ENCODE peak calls at places on chromosomes 13 and 19, in seven cellular contexts. E, O, Z, A, W, N and Y are unnamed samples.

GRCh38 chr13:50829896-50830295 is 13.6 kb downstream of the DLEU7 start:
- DNase-seq in A (no peak), N (peak), Z (peak), E (no peak), O (no peak), W (no peak), Y (no peak)

GRCh38 chr19:51398096-51398704 is 7.8 kb upstream of the C19orf84 start:
- DNase-seq in Z (no peak), N (peak), W (peak), E (peak), A (peak), O (no peak), Y (no peak)

GRCh38 chr19:15563325-15563794 is 51.7 kb upstream of the CYP4F8 start:
- DNase-seq in Z (no peak), E (no peak), W (no peak), O (peak), N (no peak), A (no peak), Y (no peak)

GRCh38 chr19:4911314-4911713 is 2.0 kb downstream of the UHRF1 start:
- DNase-seq in A (no peak), Z (no peak), N (peak), O (no peak), W (no peak), E (no peak), Y (no peak)

GRCh38 chr19:1406496-1406817 is 929 bp upstream of the DAZAP1 start:
- DNase-seq in Z (no peak), E (no peak), N (no peak), O (peak), A (no peak), W (no peak), Y (no peak)

GRCh38 chr13:33183431-33184130 is 102.0 kb downstream of the STARD13 start:
- DNase-seq in N (no peak), Z (peak), W (no peak), E (no peak), A (no peak), O (no peak), Y (no peak)

GRCh38 chr19:4581381-4582111 is 22.1 kb upstream of the SEMA6B start:
- DNase-seq in O (no peak), Z (no peak), N (no peak), W (no peak), A (no peak), E (peak), Y (peak)

GRCh38 chr13:83117046-83117445 is 765.2 kb downstream of the SLITRK1 start:
- DNase-seq in W (no peak), N (no peak), Z (no peak), A (no peak), O (no peak), E (no peak), Y (no peak)

GRCh38 chr13:79382545-79383275 is 23.3 kb downstream of the RBM26 start:
- DNase-seq in A (peak), N (no peak), W (no peak), O (no peak), Z (no peak), E (no peak), Y (no peak)

DNA sequence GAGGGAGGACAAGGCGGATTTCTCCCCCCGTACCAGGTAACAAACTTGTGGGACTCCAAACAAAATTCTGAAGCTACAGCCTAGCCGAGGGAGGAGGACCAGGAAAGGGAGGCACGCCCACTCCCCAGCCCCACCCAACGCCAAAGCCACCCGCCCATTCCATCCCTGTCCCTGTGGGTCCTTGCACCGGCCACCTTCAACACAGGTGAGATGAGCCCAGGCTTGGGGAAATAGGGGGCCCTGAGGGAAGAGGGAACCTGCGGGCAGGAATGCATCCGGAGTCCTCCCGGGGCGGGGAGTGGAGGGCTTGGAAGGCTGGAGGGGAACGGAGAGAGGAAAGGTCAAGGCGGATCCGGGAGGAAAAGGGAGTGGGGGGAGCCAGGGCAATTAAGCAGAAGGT is at the start of gene BEST2:
- DNase-seq in A (no peak), N (no peak), E (no peak), O (no peak), W (no peak), Z (no peak), Y (no peak)
- TF ChIP-seq CTCF in A (no peak), N (no peak), E (no peak), O (no peak), W (no peak), Z (no peak), Y (no peak)

DNA sequence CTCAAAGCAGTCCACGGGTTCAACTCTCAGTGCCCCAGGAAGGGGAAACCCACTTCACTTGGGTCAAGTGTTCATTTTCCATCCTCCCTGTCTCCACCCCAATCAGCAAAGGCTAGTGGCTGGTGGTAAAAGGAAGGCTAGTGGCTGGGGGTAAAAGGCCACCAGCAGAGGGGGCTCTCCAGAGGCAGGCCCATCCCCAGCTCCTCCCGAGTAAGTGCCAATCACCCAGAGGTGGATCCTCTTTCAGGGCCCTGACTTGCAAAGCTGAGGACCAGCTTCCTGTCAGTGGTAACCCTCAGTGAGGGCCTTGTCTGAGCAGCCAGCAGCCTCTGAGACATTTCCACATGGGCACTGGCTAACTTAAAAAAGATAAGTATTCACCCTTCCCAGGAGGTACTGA is 22.0 kb upstream of the TPT1 start:
- DNase-seq in W (no peak), E (no peak), Z (no peak), O (no peak), N (no peak), A (peak), Y (no peak)
- TF ChIP-seq CTCF in W (no peak), E (no peak), Z (no peak), O (no peak), N (no peak), A (peak), Y (no peak)

GRCh38 chr13:49497272-49497671 is 1.5 kb downstream of the PHF11 start:
- DNase-seq in Z (no peak), O (no peak), W (no peak), N (no peak), A (no peak), E (no peak), Y (no peak)

GRCh38 chr13:49499889-49500660 is 4.3 kb downstream of the PHF11 start:
- DNase-seq in A (no peak), N (peak), E (no peak), Z (peak), W (no peak), O (no peak), Y (no peak)

GRCh38 chr13:49494645-49495044 is 1.1 kb upstream of the PHF11 start:
- DNase-seq in A (no peak), O (no peak), Z (no peak), N (no peak), E (no peak), W (no peak), Y (no peak)

GRCh38 chr13:49498211-49498610 is 2.5 kb downstream of the PHF11 start:
- DNase-seq in W (no peak), N (no peak), E (no peak), O (no peak), A (no peak), Z (no peak), Y (no peak)

DNA sequence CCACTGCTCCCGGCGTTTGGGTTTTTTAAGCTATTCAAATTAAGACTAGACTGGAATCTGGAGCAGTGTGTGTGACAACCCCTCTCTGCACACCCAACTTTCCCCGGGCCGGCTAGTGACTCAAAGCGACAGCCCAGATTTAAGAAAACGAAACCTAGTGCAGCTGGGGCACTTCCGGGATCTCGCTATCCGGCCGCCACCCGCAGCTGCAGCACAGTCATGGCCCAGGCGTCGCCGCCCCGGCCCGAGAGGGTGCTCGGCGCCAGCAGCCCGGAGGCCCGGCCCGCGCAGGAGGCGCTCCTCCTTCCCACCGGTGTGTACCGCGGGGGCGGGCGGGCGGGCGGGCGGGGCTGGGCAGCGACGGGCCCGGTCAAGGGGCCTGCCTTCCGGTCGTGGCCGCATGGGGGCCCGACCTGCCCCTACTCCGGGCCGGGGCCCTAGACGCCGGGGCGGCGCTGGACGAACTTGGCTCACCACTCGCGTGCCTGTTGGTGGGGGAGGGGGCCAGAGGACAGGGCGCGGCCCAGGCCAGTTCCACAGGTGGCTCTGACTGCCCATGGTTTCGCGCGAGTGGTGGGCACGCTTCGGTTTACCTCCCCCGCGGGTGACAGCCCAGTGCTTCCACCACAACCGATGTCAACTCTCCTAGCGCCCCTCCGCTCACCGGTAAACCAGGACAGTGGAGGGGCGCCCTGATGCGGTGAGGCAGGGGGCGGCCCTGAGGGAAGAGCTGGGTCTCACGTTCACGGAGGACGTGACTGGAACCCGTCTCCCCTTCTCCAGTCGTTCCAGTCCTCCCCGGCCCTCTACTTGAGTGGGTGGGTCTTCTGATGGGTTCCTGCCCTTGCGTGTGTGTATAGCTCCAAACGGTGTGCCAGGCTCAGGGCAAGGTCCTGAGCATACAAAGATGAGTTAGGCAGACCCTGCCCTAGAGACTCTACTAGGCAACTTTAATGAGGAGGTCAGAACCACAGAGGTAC is at the start of gene PHF11:
- DNase-seq in W (peak), N (peak), A (peak), E (peak), Z (no peak), O (peak), Y (peak)
- TF ChIP-seq CTCF in W (no peak), N (no peak), A (peak), E (no peak), Z (peak), O (no peak), Y (no peak)

GRCh38 chr19:49468746-49469447 is 5.1 kb upstream of the FLT3LG start:
- DNase-seq in Z (no peak), O (peak), N (peak), W (peak), E (peak), A (peak), Y (peak)

GRCh38 chr19:49465371-49465770 is 8.6 kb upstream of the FLT3LG start:
- DNase-seq in W (no peak), O (no peak), A (no peak), E (no peak), N (no peak), Z (no peak), Y (no peak)

GRCh38 chr19:49470615-49470978 is 3.4 kb upstream of the FLT3LG start:
- DNase-seq in E (no peak), A (no peak), Z (no peak), O (no peak), W (no peak), N (no peak), Y (no peak)

GRCh38 chr19:49469828-49470614 is 4.0 kb upstream of the FLT3LG start:
- DNase-seq in E (no peak), W (no peak), O (no peak), Z (no peak), N (no peak), A (peak), Y (peak)

GRCh38 chr19:49468199-49468598 is 5.8 kb upstream of the FLT3LG start:
- DNase-seq in W (no peak), N (no peak), Z (no peak), O (no peak), E (no peak), A (no peak), Y (no peak)
- TF ChIP-seq CTCF in W (no peak), N (no peak), Z (no peak), O (no peak), E (no peak), A (no peak), Y (no peak)

GRCh38 chr13:109737046-109737573 is 49.3 kb downstream of the IRS2 start:
- DNase-seq in W (no peak), E (peak), N (no peak), O (no peak), Z (no peak), A (no peak), Y (no peak)
- TF ChIP-seq CTCF in W (no peak), E (no peak), N (no peak), O (no peak), Z (no peak), A (no peak), Y (no peak)

GRCh38 chr19:23346696-23347095 is 48.6 kb downstream of the ZNF91 start:
- DNase-seq in Z (no peak), W (no peak), N (no peak), O (no peak), A (no peak), E (no peak), Y (no peak)

GRCh38 chr19:23345838-23346237 is 49.4 kb downstream of the ZNF91 start:
- DNase-seq in N (no peak), A (no peak), E (no peak), Z (no peak), O (no peak), W (no peak), Y (no peak)

GRCh38 chr19:23343434-23344010 is 51.7 kb downstream of the ZNF91 start:
- DNase-seq in W (peak), E (no peak), N (no peak), O (no peak), A (no peak), Z (no peak), Y (no peak)
- TF ChIP-seq CTCF in W (no peak), E (no peak), N (no peak), O (no peak), A (no peak), Z (no peak), Y (no peak)

DNA sequence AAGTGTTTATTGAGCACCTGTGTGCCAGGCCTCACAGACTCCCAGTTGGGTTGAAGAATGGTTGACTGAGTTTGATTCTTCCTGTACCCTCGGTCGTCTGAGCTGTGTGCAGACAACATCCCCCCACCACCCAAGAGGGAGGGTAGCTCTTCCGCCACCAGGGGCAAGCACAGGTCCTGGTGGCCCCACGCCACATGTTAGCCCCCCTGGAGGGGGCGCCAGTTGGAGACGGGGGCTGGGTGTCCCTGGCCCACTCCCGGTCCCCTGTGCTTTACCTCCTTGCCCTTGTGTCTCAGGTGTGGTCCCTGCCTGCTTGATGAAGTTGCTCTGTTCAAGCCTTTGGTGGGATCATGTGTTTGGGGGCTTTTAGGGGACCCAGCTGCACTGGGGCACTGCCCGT is 27.2 kb downstream of the COLGALT1 start:
- DNase-seq in E (no peak), A (no peak), Z (no peak), N (no peak), W (no peak), O (no peak), Y (no peak)
- TF ChIP-seq CTCF in E (no peak), A (no peak), Z (no peak), N (no peak), W (no peak), O (no peak), Y (no peak)

GRCh38 chr19:343451-343931 is 1.1 kb downstream of the MIER2 start:
- DNase-seq in A (no peak), Z (no peak), E (no peak), W (no peak), N (no peak), O (no peak), Y (no peak)
- TF ChIP-seq CTCF in A (no peak), Z (no peak), E (no peak), W (no peak), N (no peak), O (no peak), Y (no peak)

GRCh38 chr19:6498294-6499036 is 3.6 kb downstream of the TUBB4A start:
- DNase-seq in O (no peak), A (no peak), W (no peak), E (no peak), Z (no peak), N (no peak), Y (peak)

GRCh38 chr19:6503407-6504201 is 1.5 kb upstream of the TUBB4A start:
- DNase-seq in A (no peak), Z (no peak), W (no peak), N (no peak), E (no peak), O (no peak), Y (no peak)

GRCh38 chr19:6500837-6501739 is 1.0 kb downstream of the TUBB4A start:
- DNase-seq in W (no peak), Z (no peak), E (no peak), O (no peak), N (no peak), A (no peak), Y (no peak)

GRCh38 chr19:6499052-6499790 is 2.9 kb downstream of the TUBB4A start:
- DNase-seq in A (no peak), O (no peak), Z (no peak), E (no peak), N (no peak), W (no peak), Y (no peak)

DNA sequence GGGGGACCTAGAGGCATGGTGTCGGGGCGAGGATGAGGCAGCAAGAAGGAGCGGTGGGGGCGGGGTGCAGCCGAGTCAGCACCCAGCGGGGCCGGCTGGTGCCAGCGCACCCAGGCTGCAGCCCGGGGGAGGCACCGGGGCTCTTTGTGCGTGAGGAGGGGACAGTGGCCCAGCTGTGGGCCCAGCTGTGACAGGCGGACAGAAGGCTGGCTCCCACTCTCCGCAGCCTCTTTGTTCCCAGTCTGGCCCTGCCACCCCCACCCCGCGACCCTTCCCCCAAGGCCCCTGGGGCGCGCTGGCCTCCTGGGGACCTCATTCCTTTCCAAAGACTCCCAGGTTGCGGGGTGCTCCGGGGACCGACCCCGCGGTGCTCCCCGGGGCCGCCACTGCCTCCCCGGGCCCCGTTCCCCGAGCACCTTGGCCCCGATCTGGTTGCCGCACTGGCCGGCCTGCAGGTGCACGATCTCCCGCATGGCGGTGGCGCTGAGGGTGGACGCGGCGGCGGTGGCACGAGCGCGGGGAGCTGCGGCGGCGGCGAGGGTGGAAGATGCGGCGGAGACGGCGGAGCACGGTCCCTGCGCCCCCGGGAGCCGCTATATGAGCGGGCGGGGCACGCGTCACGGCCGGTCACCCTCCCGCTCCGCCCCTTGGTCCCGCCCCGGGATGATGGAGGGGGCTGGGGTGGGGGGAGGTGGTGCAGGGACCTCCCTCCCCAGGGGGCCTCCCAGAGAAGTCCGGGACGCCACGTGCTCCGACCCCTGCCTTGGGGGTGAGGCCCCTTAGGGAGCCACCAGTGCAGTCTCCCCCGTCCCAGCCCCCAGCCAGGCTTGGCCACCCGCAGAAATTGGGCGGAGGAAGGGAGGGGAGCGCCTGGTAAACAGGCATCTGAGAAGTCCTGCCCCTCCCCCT is at the start of gene TUBB4A:
- DNase-seq in O (no peak), E (peak), A (peak), N (no peak), Z (no peak), W (peak), Y (peak)
- TF ChIP-seq CTCF in O (no peak), E (no peak), A (no peak), N (no peak), Z (no peak), W (no peak), Y (peak)